ENCODE peak calls at places on chromosome X, in seven cellular contexts. D, V, Z, P, U, R and F are unnamed samples.

GRCh38 chrX:110123331-110123782 is 120.4 kb downstream of the TMEM164 start:
- DNase-seq in D (no peak), Z (peak), P (peak), V (no peak), R (peak), U (no peak), F (no peak)

GRCh38 chrX:68440438-68440837 is 7.1 kb upstream of the OPHN1 start:
- DNase-seq in P (no peak), R (no peak), V (no peak), D (no peak), U (no peak), Z (no peak), F (no peak)

GRCh38 chrX:637660-638481 is 7.3 kb downstream of the SHOX start:
- DNase-seq in U (no peak), D (no peak), Z (peak), V (no peak), P (no peak), R (no peak), F (no peak)

GRCh38 chrX:98068210-98068609 is 1184.5 kb downstream of the RPA4 start:
- DNase-seq in R (no peak), P (no peak), U (no peak), V (no peak), Z (no peak), D (no peak), F (no peak)

GRCh38 chrX:68416592-68416991 is 16.7 kb downstream of the OPHN1 start:
- DNase-seq in R (no peak), Z (peak), U (no peak), V (no peak), P (peak), D (no peak), F (peak)

GRCh38 chrX:134526399-134526798 is 66.4 kb downstream of the HPRT1 start:
- DNase-seq in U (no peak), R (no peak), D (no peak), V (no peak), P (no peak), Z (peak), F (no peak)

GRCh38 chrX:68842781-68843581 is 14.2 kb downstream of the EFNB1 start:
- DNase-seq in P (no peak), D (no peak), U (no peak), R (no peak), V (peak), Z (no peak), F (no peak)

GRCh38 chrX:135477576-135477975 is 42.9 kb upstream of the INTS6L start:
- DNase-seq in U (no peak), D (no peak), V (peak), Z (peak), P (peak), R (peak), F (peak)

GRCh38 chrX:2541603-2542002 is 40.8 kb upstream of the DHRSX start:
- DNase-seq in P (no peak), Z (no peak), V (no peak), U (no peak), R (no peak), D (no peak), F (no peak)

GRCh38 chrX:72107320-72107719 is 24.4 kb downstream of the RTL5 start:
- DNase-seq in U (no peak), V (no peak), P (peak), Z (peak), D (peak), R (no peak), F (no peak)

GRCh38 chrX:8105531-8105930 is 65.5 kb downstream of the VCX2 start:
- DNase-seq in V (no peak), D (no peak), U (no peak), R (no peak), P (no peak), Z (no peak), F (no peak)

GRCh38 chrX:11239230-11239629 is 54.0 kb upstream of the AMELX start:
- DNase-seq in D (no peak), V (no peak), R (peak), P (no peak), U (no peak), Z (peak), F (no peak)

GRCh38 chrX:145552643-145553042 is 265.0 kb upstream of the SLITRK2 start:
- DNase-seq in R (no peak), P (no peak), V (no peak), U (no peak), Z (no peak), D (no peak), F (no peak)

GRCh38 chrX:39903937-39904336 is 193.8 kb downstream of the BCOR start:
- DNase-seq in P (peak), Z (peak), R (no peak), D (no peak), U (no peak), V (no peak), F (no peak)

GRCh38 chrX:118496763-118497079 is 1.1 kb downstream of the DOCK11 start:
- DNase-seq in R (no peak), U (no peak), Z (peak), P (no peak), D (no peak), V (no peak), F (no peak)

GRCh38 chrX:41452565-41452964 is 5.4 kb downstream of the NYX start:
- DNase-seq in Z (no peak), V (no peak), U (peak), P (no peak), D (no peak), R (no peak), F (no peak)

GRCh38 chrX:153592091-153592833 is 6.7 kb downstream of the CCNQ start:
- DNase-seq in D (no peak), V (no peak), U (peak), Z (no peak), P (no peak), R (no peak), F (no peak)

GRCh38 chrX:153593811-153594500 is 5.0 kb downstream of the CCNQ start:
- DNase-seq in R (no peak), U (peak), P (no peak), Z (no peak), V (no peak), D (no peak), F (no peak)

GRCh38 chrX:153592966-153593688 is 5.8 kb downstream of the CCNQ start:
- DNase-seq in Z (no peak), V (no peak), R (no peak), P (no peak), U (peak), D (no peak), F (no peak)

GRCh38 chrX:153588782-153589446 is 10.0 kb downstream of the CCNQ start:
- DNase-seq in D (no peak), U (no peak), P (no peak), V (no peak), Z (no peak), R (no peak), F (no peak)

GRCh38 chrX:153590961-153591956 is 7.7 kb downstream of the CCNQ start:
- DNase-seq in U (peak), V (peak), R (no peak), P (no peak), Z (no peak), D (no peak), F (no peak)
- TF ChIP-seq CTCF in U (no peak), V (no peak), R (no peak), P (no peak), Z (no peak), D (no peak), F (no peak)

GRCh38 chrX:80576815-80577533 is 156.7 kb downstream of the TENT5D start:
- DNase-seq in D (no peak), Z (peak), U (no peak), R (no peak), P (no peak), V (no peak), F (peak)

GRCh38 chrX:80576267-80576666 is 156.0 kb downstream of the TENT5D start:
- DNase-seq in Z (no peak), R (no peak), U (no peak), P (no peak), D (no peak), V (no peak), F (no peak)

GRCh38 chrX:80573275-80573674 is 153.0 kb downstream of the TENT5D start:
- DNase-seq in P (no peak), V (no peak), Z (no peak), U (no peak), R (no peak), D (no peak), F (no peak)

GRCh38 chrX:80572636-80573035 is 152.4 kb downstream of the TENT5D start:
- DNase-seq in R (no peak), P (no peak), D (no peak), U (peak), V (no peak), Z (no peak), F (no peak)

DNA sequence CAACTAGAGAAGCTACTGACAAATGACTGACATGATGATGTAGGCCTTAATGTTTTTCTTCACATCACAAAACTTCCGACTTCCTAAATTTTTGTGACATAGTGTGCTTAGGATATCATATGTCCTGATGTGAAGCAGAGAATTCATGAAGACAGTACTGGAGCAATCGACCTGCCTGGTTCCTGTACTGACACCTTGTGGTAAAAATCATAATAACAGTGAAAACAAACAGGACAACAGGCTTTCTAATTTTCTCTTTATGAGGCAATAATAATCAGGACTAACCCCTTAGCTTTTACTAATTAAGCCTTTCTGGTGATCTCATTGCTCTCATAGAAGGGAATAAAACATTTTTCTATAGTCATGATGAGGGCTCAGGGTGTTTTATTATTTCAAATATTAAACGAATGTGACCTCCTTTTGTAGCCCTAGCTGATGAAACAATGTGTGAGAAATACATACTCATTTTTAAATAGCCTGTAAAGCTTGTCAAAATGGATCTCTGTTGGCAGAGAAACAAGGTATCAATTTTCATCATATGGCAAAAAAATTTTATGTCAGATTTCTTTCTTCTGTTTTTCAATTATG is 158.4 kb downstream of the TENT5D start:
- DNase-seq in Z (peak), V (no peak), R (no peak), U (no peak), D (no peak), P (peak), F (no peak)
- TF ChIP-seq CTCF in Z (peak), V (no peak), R (peak), U (peak), D (peak), P (peak), F (peak)

GRCh38 chrX:106898462-106898861 is 4.7 kb downstream of the RIPPLY1 start:
- DNase-seq in U (no peak), R (peak), P (peak), D (no peak), Z (peak), V (no peak), F (peak)
- TF ChIP-seq CTCF in U (peak), R (peak), P (peak), D (peak), Z (peak), V (peak), F (peak)

GRCh38 chrX:30493348-30493747 is 84.2 kb downstream of the TASL start:
- DNase-seq in P (no peak), V (no peak), D (no peak), U (no peak), R (no peak), Z (no peak), F (no peak)

GRCh38 chrX:30488092-30488491 is 89.5 kb downstream of the TASL start:
- DNase-seq in D (no peak), V (no peak), Z (peak), R (no peak), U (no peak), P (peak), F (peak)

GRCh38 chrX:30483996-30484395 is 93.6 kb downstream of the TASL start:
- DNase-seq in V (no peak), Z (no peak), P (no peak), D (no peak), U (no peak), R (no peak), F (no peak)

GRCh38 chrX:30489323-30489722 is 88.2 kb downstream of the TASL start:
- DNase-seq in Z (no peak), V (no peak), U (no peak), P (peak), R (no peak), D (no peak), F (peak)
- TF ChIP-seq CTCF in Z (no peak), V (no peak), U (no peak), P (no peak), R (peak), D (no peak), F (no peak)